ENCODE peak calls at places on chromosomes 6 and 20, in nine cellular contexts. J, T, R, B, G, P, F, H and Y are unnamed samples.

GRCh38 chr6:16769131-16769985 is 8.1 kb upstream of the ATXN1 start:
- DNase-seq in J (no peak), T (peak), R (peak), B (no peak), G (peak), P (peak), F (no peak), H (peak), Y (no peak)

GRCh38 chr6:154012852-154013251 is 26.2 kb upstream of the OPRM1 start:
- DNase-seq in J (no peak), T (no peak), R (no peak), B (no peak), G (no peak), P (no peak), F (no peak), H (no peak), Y (no peak)

GRCh38 chr6:133542056-133542821 is 301.1 kb downstream of the EYA4 start:
- DNase-seq in J (no peak), T (no peak), R (no peak), B (no peak), G (no peak), P (no peak), F (no peak), H (peak), Y (no peak)

GRCh38 chr6:122734529-122735203 is 44.9 kb upstream of the FABP7 start:
- DNase-seq in J (no peak), T (no peak), R (no peak), B (no peak), G (no peak), P (peak), F (no peak), H (no peak), Y (no peak)

GRCh38 chr6:156848533-156848932 is 71.4 kb downstream of the ARID1B start:
- DNase-seq in J (no peak), T (no peak), R (no peak), B (peak), G (no peak), P (peak), F (no peak), H (no peak), Y (peak)

GRCh38 chr6:39819676-39820075 is 27.5 kb downstream of the DAAM2 start:
- DNase-seq in J (no peak), T (no peak), R (no peak), B (no peak), G (no peak), P (no peak), F (no peak), H (no peak), Y (no peak)

GRCh38 chr6:71011861-71012260 is 55.0 kb upstream of the B3GAT2 start:
- DNase-seq in J (no peak), T (no peak), R (no peak), B (no peak), G (no peak), P (no peak), F (no peak), H (no peak), Y (no peak)

GRCh38 chr20:33163856-33164762 is 3.9 kb upstream of the BPIFA2 start:
- DNase-seq in J (no peak), T (no peak), R (no peak), B (no peak), G (no peak), P (no peak), F (no peak), H (no peak), Y (no peak)

GRCh38 chr20:62825994-62826645 is 9.3 kb downstream of the COL9A3 start:
- DNase-seq in J (no peak), T (no peak), R (no peak), B (no peak), G (no peak), P (no peak), F (no peak), H (no peak), Y (no peak)

GRCh38 chr20:46709459-46710148 is at the start of gene SLC2A10:
- DNase-seq in J (no peak), T (peak), R (no peak), B (peak), G (no peak), P (peak), F (peak), H (peak), Y (peak)

GRCh38 chr6:11785449-11785951 is 6.9 kb upstream of the ADTRP start:
- DNase-seq in J (no peak), T (no peak), R (no peak), B (no peak), G (no peak), P (peak), F (no peak), H (no peak), Y (no peak)

GRCh38 chr6:154314084-154314483 is 42.5 kb downstream of the IPCEF1 start:
- DNase-seq in J (no peak), T (no peak), R (no peak), B (no peak), G (no peak), P (no peak), F (no peak), H (no peak), Y (no peak)

GRCh38 chr6:78910611-78911134 is 43.3 kb downstream of the IRAK1BP1 start:
- DNase-seq in J (no peak), T (no peak), R (no peak), B (peak), G (no peak), P (peak), F (peak), H (peak), Y (peak)

GRCh38 chr20:16966276-16966880 is 218.2 kb downstream of the OTOR start:
- DNase-seq in J (no peak), T (no peak), R (no peak), B (no peak), G (no peak), P (no peak), F (no peak), H (no peak), Y (no peak)

GRCh38 chr20:9514461-9515210 is at the start of gene LAMP5:
- DNase-seq in J (no peak), T (no peak), R (no peak), B (peak), G (no peak), P (no peak), F (peak), H (peak), Y (peak)